ENCODE peak calls at places on chromosome 1, in ten cellular contexts. A is mesothelial cell of epicardium, Y is WTC11, G is choroid plexus epithelial cell, D is IMR-90, F is AG09309, U is GM12865, N is glutamatergic neuron, T is endothelial cell, H is GM13976. R is an unnamed sample.

GRCh38 chr1:59218521-59219236 is 78.2 kb upstream of the FGGY start:
- DNase-seq in A (no peak), Y (no peak), G (peak), D (peak), F (no peak), U (no peak), N (no peak), T (no peak), H (no peak), R (no peak)

GRCh38 chr1:170729608-170730378 is 65.9 kb downstream of the PRRX1 start:
- DNase-seq in A (no peak), Y (no peak), G (peak), D (peak), F (peak), U (no peak), N (no peak), T (no peak), H (no peak), R (no peak)

GRCh38 chr1:61181016-61181560 is 98.7 kb downstream of the NFIA start:
- DNase-seq in A (no peak), Y (no peak), G (no peak), D (no peak), F (no peak), U (no peak), N (no peak), T (no peak), H (no peak), R (no peak)

GRCh38 chr1:174276087-174276486 is 116.8 kb downstream of the RABGAP1L start:
- DNase-seq in A (no peak), Y (no peak), G (no peak), D (no peak), F (no peak), U (peak), N (no peak), T (no peak), H (no peak), R (no peak)

GRCh38 chr1:84365225-84366221 is 32.8 kb upstream of the DNASE2B start:
- DNase-seq in A (no peak), Y (no peak), G (peak), D (peak), F (peak), U (no peak), N (no peak), T (no peak), H (peak), R (no peak)

GRCh38 chr1:73097917-73098316 is 815.6 kb upstream of the NEGR1 start:
- DNase-seq in A (no peak), Y (no peak), G (no peak), D (no peak), F (no peak), U (no peak), N (no peak), T (no peak), H (no peak), R (no peak)

GRCh38 chr1:116207126-116207735 is 96.0 kb downstream of the MAB21L3 start:
- DNase-seq in A (no peak), Y (no peak), G (no peak), D (no peak), F (no peak), U (no peak), N (no peak), T (no peak), H (no peak), R (no peak)

GRCh38 chr1:69494171-69494570 is 73.6 kb upstream of the LRRC7 start:
- DNase-seq in A (no peak), Y (no peak), G (no peak), D (no peak), F (no peak), U (no peak), N (no peak), T (no peak), H (no peak), R (no peak)

GRCh38 chr1:14259191-14259757 is 339.2 kb upstream of the KAZN start:
- DNase-seq in A (no peak), Y (no peak), G (peak), D (no peak), F (no peak), U (no peak), N (no peak), T (no peak), H (no peak), R (no peak)

GRCh38 chr1:161199506-161200119 is 759 bp upstream of the ADAMTS4 start:
- DNase-seq in A (no peak), Y (no peak), G (no peak), D (no peak), F (no peak), U (no peak), N (no peak), T (no peak), H (no peak), R (no peak)

GRCh38 chr1:152388889-152389288 is 25.2 kb downstream of the CRNN start:
- DNase-seq in A (no peak), Y (no peak), G (no peak), D (no peak), F (no peak), U (no peak), N (no peak), T (no peak), H (no peak), R (no peak)

GRCh38 chr1:14815175-14815882 is 216.8 kb downstream of the KAZN start:
- DNase-seq in A (no peak), Y (no peak), G (peak), D (peak), F (no peak), U (no peak), N (no peak), T (no peak), H (no peak), R (no peak)

GRCh38 chr1:77282187-77282865 is 507 bp downstream of the AK5 start:
- DNase-seq in A (peak), Y (peak), G (peak), D (peak), F (no peak), U (no peak), N (peak), T (peak), H (peak), R (peak)

GRCh38 chr1:20194770-20195463 is 8.6 kb upstream of the PLA2G2C start:
- DNase-seq in A (peak), Y (peak), G (peak), D (peak), F (no peak), U (peak), N (peak), T (peak), H (peak), R (peak)

GRCh38 chr1:229434641-229435051 is 752 bp upstream of the ACTA1 start:
- DNase-seq in A (no peak), Y (peak), G (no peak), D (no peak), F (no peak), U (no peak), N (peak), T (peak), H (no peak), R (no peak)

GRCh38 chr1:38029081-38029681 is 16.6 kb downstream of the UTP11 start:
- DNase-seq in A (no peak), Y (peak), G (peak), D (no peak), F (no peak), U (no peak), N (peak), T (no peak), H (no peak), R (no peak)
- TF ChIP-seq CTCF in A (no peak), Y (no peak), G (peak), D (no peak), F (no peak), U (no peak), N (no peak), T (no peak), H (no peak), R (no peak)

DNA sequence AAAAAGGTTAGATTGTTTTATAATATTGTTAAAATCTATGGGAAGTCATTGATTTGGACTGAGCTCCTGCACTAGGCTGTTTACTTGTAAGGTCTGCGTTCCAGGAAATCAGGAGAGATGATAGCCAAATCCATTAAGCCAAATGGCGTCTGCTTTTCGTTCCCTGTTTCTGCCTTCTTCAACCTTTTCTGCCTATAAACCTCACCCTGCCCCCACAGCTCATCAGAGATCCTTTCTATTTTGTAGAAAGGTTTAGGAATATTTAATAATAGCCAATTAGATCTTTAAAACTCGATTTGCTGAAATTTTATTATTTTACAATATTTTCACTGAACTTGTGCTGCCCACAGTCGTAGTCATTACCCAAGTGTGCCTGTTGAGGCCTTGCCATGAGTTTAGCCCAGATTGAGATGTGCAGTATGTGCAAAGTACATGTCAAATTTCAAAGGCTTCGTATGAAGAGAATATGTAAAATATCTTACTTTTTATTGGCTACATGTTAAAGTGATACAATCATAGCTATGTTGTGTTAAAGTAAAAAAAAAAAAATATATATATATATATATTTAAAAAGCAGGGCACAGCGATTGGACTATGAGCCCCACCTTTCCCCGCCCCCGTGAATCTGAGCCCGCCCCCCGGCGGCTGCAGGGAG is 444 bp upstream of the IARS2 start:
- DNase-seq in A (no peak), Y (no peak), G (peak), D (no peak), F (no peak), U (no peak), N (no peak), T (no peak), H (no peak), R (no peak)
- TF ChIP-seq CTCF in A (no peak), Y (no peak), G (no peak), D (no peak), F (no peak), U (no peak), N (no peak), T (no peak), H (no peak), R (no peak)

DNA sequence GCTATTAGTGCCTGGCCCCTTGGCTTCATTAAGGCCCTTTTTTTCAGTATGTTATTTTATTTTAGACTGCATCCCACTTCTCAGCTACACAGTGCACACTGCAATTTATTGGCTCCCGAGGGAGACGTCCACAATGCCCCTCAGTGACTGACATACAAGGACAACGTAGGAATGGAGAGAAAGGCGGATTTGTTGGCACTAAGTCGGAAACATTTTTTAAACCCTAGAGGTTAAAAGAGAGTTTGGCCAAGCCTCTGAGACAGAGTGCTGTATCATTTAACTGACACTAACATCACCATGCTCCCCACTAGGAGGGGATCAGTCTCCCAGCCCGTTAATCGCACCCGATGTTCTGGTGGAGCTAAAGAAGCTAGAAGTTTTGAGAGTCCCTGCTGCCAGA is 45.7 kb upstream of the FOXD3 start:
- DNase-seq in A (no peak), Y (no peak), G (no peak), D (no peak), F (no peak), U (no peak), N (peak), T (no peak), H (no peak), R (no peak)
- TF ChIP-seq CTCF in A (no peak), Y (no peak), G (no peak), D (no peak), F (no peak), U (no peak), N (no peak), T (no peak), H (no peak), R (no peak)

GRCh38 chr1:99606306-99606705 is 39.6 kb upstream of the PALMD start:
- DNase-seq in A (no peak), Y (no peak), G (no peak), D (peak), F (no peak), U (no peak), N (no peak), T (no peak), H (no peak), R (no peak)
- TF ChIP-seq CTCF in A (no peak), Y (no peak), G (no peak), D (no peak), F (no peak), U (no peak), N (no peak), T (no peak), H (no peak), R (no peak)

GRCh38 chr1:48807599-48808260 is 31.0 kb upstream of the BEND5 start:
- DNase-seq in A (no peak), Y (no peak), G (peak), D (no peak), F (no peak), U (no peak), N (no peak), T (no peak), H (no peak), R (no peak)
- TF ChIP-seq CTCF in A (no peak), Y (no peak), G (no peak), D (no peak), F (no peak), U (no peak), N (no peak), T (no peak), H (no peak), R (no peak)

GRCh38 chr1:18373882-18374493 is 106.7 kb upstream of the KLHDC7A start:
- DNase-seq in A (no peak), Y (peak), G (no peak), D (no peak), F (no peak), U (peak), N (peak), T (peak), H (peak), R (peak)
- TF ChIP-seq CTCF in A (no peak), Y (peak), G (no peak), D (no peak), F (no peak), U (peak), N (peak), T (peak), H (peak), R (peak)

R was measured in neural crest cell.